ENCODE peak calls at places on chromosomes 4 and X, in seven cellular contexts. N, K, T, M, Y, A and L are unnamed samples.

GRCh38 chrX:39253551-39253950 is 452.3 kb downstream of the MID1IP1 start:
- DNase-seq in Y (no peak), K (no peak), M (no peak), A (no peak), T (no peak), N (peak), L (no peak)

GRCh38 chr4:139530833-139531427 is 25.1 kb downstream of the SETD7 start:
- DNase-seq in Y (peak), M (peak), K (peak), A (peak), T (peak), N (peak), L (peak)

GRCh38 chr4:10074767-10075105 is 41.9 kb downstream of the WDR1 start:
- DNase-seq in A (no peak), T (peak), Y (peak), M (peak), K (no peak), N (peak), L (no peak)

GRCh38 chr4:64340243-64341110 is 68.8 kb downstream of the TECRL start:
- DNase-seq in A (no peak), Y (no peak), K (no peak), M (no peak), T (no peak), N (no peak), L (no peak)

GRCh38 chr4:6727081-6727942 is 11.3 kb downstream of the BLOC1S4 start:
- DNase-seq in A (no peak), Y (no peak), M (no peak), T (peak), N (no peak), K (peak), L (no peak)

GRCh38 chr4:21699437-21699836 is 249.1 kb downstream of the KCNIP4 start:
- DNase-seq in M (no peak), T (peak), K (no peak), A (no peak), N (no peak), Y (peak), L (no peak)

GRCh38 chr4:41361831-41362646 is 105.3 kb downstream of the UCHL1 start:
- DNase-seq in M (peak), Y (no peak), A (no peak), N (no peak), K (no peak), T (peak), L (no peak)

GRCh38 chrX:40418413-40419195 is 162.2 kb upstream of the ATP6AP2 start:
- DNase-seq in K (no peak), T (no peak), N (peak), A (no peak), M (no peak), Y (no peak), L (peak)

GRCh38 chrX:100615015-100615414 is 21.6 kb downstream of the TSPAN6 start:
- DNase-seq in M (peak), T (peak), N (peak), Y (peak), K (peak), A (peak), L (no peak)

GRCh38 chr4:110878992-110879391 is 256.1 kb upstream of the PITX2 start:
- DNase-seq in A (no peak), M (no peak), N (no peak), Y (no peak), T (no peak), K (no peak), L (no peak)

GRCh38 chr4:4526401-4526800 is 15.4 kb downstream of the STX18 start:
- DNase-seq in Y (no peak), K (no peak), N (no peak), T (no peak), A (no peak), M (no peak), L (no peak)

GRCh38 chr4:87882321-87882720 is 49.6 kb downstream of the MEPE start:
- DNase-seq in N (no peak), K (no peak), M (peak), A (no peak), T (no peak), Y (peak), L (no peak)

GRCh38 chr4:115433501-115433900 is 320.1 kb upstream of the NDST4 start:
- DNase-seq in N (peak), K (no peak), Y (no peak), A (no peak), M (no peak), T (no peak), L (no peak)

GRCh38 chrX:124455966-124456365 is 109.6 kb downstream of the SH2D1A start:
- DNase-seq in N (no peak), K (no peak), M (no peak), T (no peak), Y (no peak), A (no peak), L (no peak)

DNA sequence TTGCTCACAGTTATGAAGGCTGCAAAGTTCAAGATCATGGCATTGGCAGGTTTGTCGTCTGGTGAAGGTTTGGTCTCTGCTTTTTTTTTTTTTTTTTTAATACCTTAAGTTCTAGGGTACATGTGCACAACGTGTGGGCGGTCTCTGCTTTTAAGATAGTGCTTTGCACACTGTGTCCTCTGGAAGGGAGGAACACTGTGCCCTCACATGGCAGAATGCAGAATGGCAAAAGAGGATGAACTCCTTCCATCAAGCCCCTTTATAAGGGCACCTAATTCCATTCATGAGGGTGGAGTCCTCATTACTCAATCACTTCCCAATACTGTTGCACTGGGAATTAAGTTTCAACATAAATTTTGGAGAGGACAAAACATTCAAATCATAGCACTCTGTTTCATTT is 101.4 kb downstream of the GLRA2 start:
- DNase-seq in K (no peak), M (no peak), Y (no peak), N (no peak), A (no peak), T (peak), L (no peak)
- TF ChIP-seq CTCF in K (no peak), M (no peak), Y (no peak), N (no peak), A (no peak), T (peak), L (peak)

GRCh38 chr4:128800305-128800704 is 9.2 kb upstream of the JADE1 start:
- DNase-seq in T (no peak), Y (no peak), A (no peak), N (no peak), M (no peak), K (peak), L (no peak)

GRCh38 chr4:128803783-128804182 is 5.7 kb upstream of the JADE1 start:
- DNase-seq in M (no peak), A (peak), Y (no peak), N (no peak), K (no peak), T (no peak), L (no peak)

DNA sequence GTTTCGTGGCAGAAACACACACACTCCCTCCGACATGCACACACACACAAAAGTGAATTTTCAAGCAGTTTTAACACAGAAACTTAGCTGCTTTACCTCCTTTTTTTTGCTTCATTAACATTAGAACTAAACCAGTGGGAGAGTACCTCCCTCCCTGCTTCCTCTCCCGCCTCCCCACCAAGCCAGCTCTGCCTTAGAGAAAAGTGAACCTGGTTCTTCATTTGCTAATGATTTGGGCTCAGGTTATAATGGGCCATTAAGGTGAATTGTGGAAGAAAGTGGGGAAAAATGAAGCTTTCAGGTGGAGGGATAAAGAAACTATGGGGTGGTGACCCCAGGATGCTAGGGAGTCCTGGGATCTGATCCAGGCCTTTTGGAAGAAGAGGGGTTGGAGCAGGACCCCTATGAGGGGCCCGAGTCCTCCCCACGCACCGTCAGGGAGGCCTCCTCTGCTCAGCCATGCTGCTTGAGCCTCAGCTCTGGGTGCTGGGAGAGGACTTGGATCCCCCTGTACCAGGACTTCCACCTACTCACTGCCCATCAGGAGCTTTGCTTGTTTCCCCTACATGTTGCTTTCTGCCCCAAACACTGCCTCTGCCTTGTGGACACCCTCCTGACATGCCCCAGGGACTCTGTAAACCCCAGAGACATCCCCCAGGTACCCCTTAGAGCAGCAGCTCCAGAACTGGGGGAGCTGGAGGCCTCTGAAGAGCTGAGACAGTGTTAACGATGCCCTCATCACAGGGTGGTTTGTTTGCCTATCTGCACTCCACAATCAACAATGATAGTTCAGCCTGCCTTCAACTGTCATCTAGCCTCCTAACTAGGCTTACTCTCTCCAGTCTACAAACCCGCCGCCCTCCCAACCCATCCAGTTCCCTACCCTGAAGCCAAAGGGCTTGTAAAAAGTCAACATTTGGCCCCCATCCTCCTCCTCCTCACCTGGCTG is 6.5 kb upstream of the JADE1 start:
- DNase-seq in K (no peak), Y (no peak), M (no peak), T (no peak), N (no peak), A (no peak), L (no peak)
- H2AFZ ChIP-seq in K (no peak), Y (no peak), M (no peak), T (peak), N (no peak), A (peak), L (no peak)

DNA sequence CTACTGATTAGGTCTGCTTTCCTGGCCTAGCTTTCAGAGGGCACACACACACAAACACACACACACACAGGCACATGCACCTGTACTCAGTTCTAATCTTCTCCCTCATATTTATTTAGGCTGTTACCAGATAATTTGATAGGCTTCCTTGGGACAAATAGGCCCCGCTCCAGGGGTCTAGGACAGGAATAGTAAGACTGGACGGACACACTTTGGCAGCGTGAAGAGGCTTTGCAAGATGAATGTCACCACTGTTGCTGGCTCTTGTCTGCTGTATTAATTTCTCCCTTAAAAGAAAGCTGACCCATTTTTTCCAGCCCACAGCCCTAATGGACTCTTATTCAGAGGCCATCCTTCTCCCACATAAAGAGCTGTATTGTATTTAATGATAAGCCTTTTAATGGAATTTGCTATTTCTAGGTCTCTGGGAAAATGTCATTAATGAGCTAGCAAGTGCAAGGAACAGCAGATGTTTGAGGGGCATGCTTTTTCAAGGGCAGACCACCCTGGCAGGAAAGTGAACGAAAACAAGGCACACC is 18.0 kb downstream of the FAM184B start:
- DNase-seq in Y (no peak), N (no peak), K (no peak), M (no peak), T (no peak), A (no peak), L (no peak)
- H3K27ac ChIP-seq in Y (no peak), N (no peak), K (no peak), M (no peak), T (no peak), A (no peak), L (no peak)

DNA sequence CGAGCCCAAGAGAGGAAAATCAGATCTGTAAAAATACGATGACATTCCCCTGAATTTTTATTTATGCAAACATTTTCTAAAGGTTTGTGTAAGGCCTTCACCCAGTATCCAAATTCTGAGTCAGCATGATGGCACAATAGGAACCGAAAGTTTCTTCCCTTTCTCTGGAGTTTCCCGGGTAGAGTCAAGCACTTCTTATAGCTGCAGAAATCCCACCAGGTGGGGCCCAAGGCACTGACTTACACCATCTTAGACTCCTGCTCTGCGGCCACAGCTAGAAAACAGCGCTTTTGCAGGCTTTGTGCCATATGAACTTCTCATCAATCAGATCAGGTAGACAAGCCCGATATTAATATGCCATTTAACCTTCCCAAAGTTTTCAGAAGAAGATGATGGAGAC is 13.4 kb downstream of the LEF1 start:
- DNase-seq in A (no peak), K (peak), Y (peak), N (peak), M (no peak), T (peak), L (no peak)
- TF ChIP-seq CTCF in A (no peak), K (peak), Y (no peak), N (no peak), M (no peak), T (peak), L (peak)

DNA sequence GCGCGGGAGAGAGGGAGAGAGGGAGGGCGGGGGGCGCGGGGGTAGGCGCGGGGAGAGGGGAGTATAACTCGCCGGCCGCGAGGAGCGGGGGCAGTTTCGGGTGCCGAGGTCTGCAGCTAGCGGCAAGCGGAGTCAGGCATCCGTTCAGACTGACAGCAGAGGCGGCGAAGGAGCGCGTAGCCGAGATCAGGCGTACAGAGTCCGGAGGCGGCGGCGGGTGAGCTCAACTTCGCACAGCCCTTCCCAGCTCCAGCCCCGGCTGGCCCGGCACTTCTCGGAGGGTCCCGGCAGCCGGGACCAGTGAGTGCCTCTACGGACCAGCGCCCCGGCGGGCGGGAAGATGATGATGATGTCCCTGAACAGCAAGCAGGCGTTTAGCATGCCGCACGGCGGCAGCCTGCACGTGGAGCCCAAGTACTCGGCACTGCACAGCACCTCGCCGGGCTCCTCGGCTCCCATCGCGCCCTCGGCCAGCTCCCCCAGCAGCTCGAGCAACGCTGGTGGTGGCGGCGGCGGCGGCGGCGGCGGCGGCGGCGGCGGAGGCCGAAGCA is at the start of gene POU4F2:
- DNase-seq in K (peak), Y (no peak), N (no peak), T (peak), M (peak), A (no peak), L (no peak)
- H2AFZ ChIP-seq in K (peak), Y (no peak), N (peak), T (no peak), M (no peak), A (no peak), L (no peak)

DNA sequence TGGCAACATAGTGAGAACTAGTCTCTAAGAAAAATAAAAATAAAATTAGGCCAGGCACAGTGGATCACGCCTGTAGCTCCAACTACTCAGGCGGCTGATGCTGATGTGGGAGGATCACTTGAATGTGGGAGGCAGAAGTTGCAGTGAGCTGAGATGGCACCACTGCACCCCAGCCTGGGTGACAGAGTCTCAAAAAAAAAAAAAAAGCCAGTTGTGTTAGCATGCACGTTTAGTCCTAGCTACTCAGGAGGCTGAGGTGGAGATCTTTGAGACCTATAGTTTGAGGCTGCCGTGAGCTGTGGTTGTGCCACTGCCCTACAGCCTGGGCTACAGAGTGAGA is 2.5 kb downstream of the DCK start:
- DNase-seq in T (no peak), K (no peak), Y (no peak), A (no peak), M (no peak), N (no peak), L (peak)
- H3K27ac ChIP-seq in T (no peak), K (no peak), Y (no peak), A (no peak), M (no peak), N (no peak), L (peak)